ENCODE peak calls at places on chromosomes 16 and 17, in six cellular contexts. H, F, S, B, A and W are unnamed samples.

GRCh38 chr17:73534575-73534940 is 109.7 kb downstream of the SDK2 start:
- DNase-seq in H (no peak), F (no peak), S (no peak), B (no peak), A (no peak), W (no peak)

GRCh38 chr16:89049484-89050118 is 44.1 kb upstream of the ACSF3 start:
- DNase-seq in H (no peak), F (no peak), S (no peak), B (peak; percentile 13), A (no peak), W (peak; percentile 52)

GRCh38 chr16:67653131-67654068 is 6.7 kb downstream of the ACD start:
- DNase-seq in H (no peak), F (no peak), S (no peak), B (peak; percentile 41), A (no peak), W (peak; percentile 79)

GRCh38 chr16:85637808-85638186 is 24.7 kb downstream of the GSE1 start:
- DNase-seq in H (no peak), F (peak; percentile 53), S (no peak), B (peak; percentile 83), A (no peak), W (peak; percentile 94)

GRCh38 chr16:20611975-20612471 is 35.9 kb upstream of the ACSM2B start:
- DNase-seq in H (no peak), F (peak; percentile 64), S (no peak), B (no peak), A (no peak), W (no peak)

GRCh38 chr17:63611354-63611753 is 10.7 kb downstream of the TACO1 start:
- DNase-seq in H (no peak), F (no peak), S (no peak), B (no peak), A (no peak), W (no peak)

GRCh38 chr17:43549496-43549895 is 3.4 kb upstream of the ETV4 start:
- DNase-seq in H (no peak), F (no peak), S (no peak), B (no peak), A (no peak), W (no peak)

GRCh38 chr16:49472598-49472997 is 99.0 kb downstream of the C16orf78 start:
- DNase-seq in H (no peak), F (no peak), S (no peak), B (peak; percentile 22), A (no peak), W (no peak)

GRCh38 chr16:56911771-56912541 is 20.0 kb upstream of the HERPUD1 start:
- DNase-seq in H (peak; percentile 46), F (peak; percentile 33), S (no peak), B (peak; percentile 69), A (no peak), W (no peak)

GRCh38 chr17:58618336-58618735 is 73.5 kb downstream of the TEX14 start:
- DNase-seq in H (no peak), F (no peak), S (no peak), B (no peak), A (no peak), W (no peak)

GRCh38 chr16:61891460-61891859 is 144.8 kb downstream of the CDH8 start:
- DNase-seq in H (no peak), F (no peak), S (no peak), B (no peak), A (no peak), W (no peak)

GRCh38 chr17:38613981-38614779 is 8.4 kb upstream of the SRCIN1 start:
- DNase-seq in H (no peak), F (no peak), S (no peak), B (no peak), A (no peak), W (peak; percentile 52)

GRCh38 chr16:3951861-3952332 is 71.4 kb upstream of the CREBBP start:
- DNase-seq in H (no peak), F (no peak), S (no peak), B (no peak), A (no peak), W (no peak)

GRCh38 chr17:61926831-61927210 is 961 bp downstream of the INTS2 start:
- DNase-seq in H (no peak), F (no peak), S (no peak), B (no peak), A (no peak), W (no peak)

GRCh38 chr17:40021471-40021961 is 6.3 kb downstream of the CSF3 start:
- DNase-seq in H (no peak), F (no peak), S (peak; percentile 84), B (no peak), A (no peak), W (no peak)

GRCh38 chr17:20253323-20253722 is 214.0 kb downstream of the LGALS9B start:
- DNase-seq in H (no peak), F (no peak), S (no peak), B (no peak), A (no peak), W (no peak)

GRCh38 chr17:74877592-74878543 is 5.1 kb upstream of the FDXR start:
- DNase-seq in H (no peak), F (no peak), S (peak; percentile 88), B (no peak), A (no peak), W (no peak)

GRCh38 chr16:1687427-1688316 is 9.6 kb downstream of the JPT2 start:
- DNase-seq in H (no peak), F (no peak), S (no peak), B (no peak), A (no peak), W (peak; percentile 41)

GRCh38 chr16:31877876-31878642 is 4.5 kb downstream of the ZNF267 start:
- DNase-seq in H (no peak), F (no peak), S (no peak), B (no peak), A (no peak), W (no peak)

GRCh38 chr16:11757671-11758545 is 15.3 kb upstream of the TXNDC11 start:
- DNase-seq in H (no peak), F (no peak), S (no peak), B (no peak), A (no peak), W (no peak)
- H3K36me3 ChIP-seq in H (peaks cover 100% of the 10 kb centered on the region), F (peaks cover 46% of the 10 kb centered on the region), S (peaks cover 28% of the 10 kb centered on the region), B (peaks cover 96% of the 10 kb centered on the region), A (peaks cover 40% of the 10 kb centered on the region), W (peaks cover 37% of the 10 kb centered on the region)

DNA sequence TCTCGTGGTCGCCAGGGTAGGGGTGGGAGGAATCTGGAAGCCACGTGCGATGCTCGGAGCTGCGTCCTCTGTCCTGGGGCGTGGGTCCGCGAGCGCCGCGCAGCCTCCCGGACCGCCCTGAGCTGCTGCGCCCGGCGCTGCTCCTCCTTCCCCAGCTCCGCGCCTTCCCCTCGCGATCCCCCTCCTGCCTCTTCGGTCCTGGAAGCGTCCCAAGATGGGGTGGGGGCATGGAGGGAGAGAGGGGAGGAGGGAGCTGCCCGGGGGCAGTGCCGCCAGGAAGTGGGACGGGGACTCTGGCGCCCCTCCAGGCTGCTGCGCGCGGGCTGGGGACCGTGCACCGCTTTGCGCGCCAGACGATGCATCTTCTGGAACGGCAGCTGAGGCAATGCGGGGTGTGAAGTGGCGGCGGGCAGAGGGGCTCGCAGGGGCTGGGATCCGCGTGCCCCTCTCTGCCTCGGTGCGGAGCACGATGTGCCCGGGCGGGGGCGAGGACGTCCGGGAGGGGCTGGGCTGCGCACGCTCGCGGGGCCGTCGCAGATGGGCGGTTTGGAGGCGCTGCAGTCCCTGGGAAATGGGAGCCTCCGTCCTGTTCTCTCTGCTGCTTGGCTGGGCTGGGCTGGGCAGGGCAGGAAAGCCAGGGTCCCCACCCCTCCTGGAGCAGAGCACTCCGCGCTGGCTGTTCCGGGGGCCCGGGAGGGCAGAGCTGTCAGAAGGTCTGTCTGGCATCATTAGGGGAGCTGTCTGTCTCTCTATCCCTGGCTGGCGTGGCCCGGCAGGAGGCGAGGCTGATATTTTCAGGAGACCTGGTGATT is 388.0 kb downstream of the SEC14L1 start:
- DNase-seq in H (no peak), F (no peak), S (no peak), B (no peak), A (peak; percentile 31), W (no peak)
- H3K4me3 ChIP-seq in H (peak overlapping the region; percentile 56), F (no peak overlapping the region), S (no peak overlapping the region), B (peak overlapping the region; percentile 28), A (peak overlapping the region; percentile 15), W (no peak overlapping the region)

GRCh38 chr16:80034469-80034826 is 433.9 kb upstream of the MAF start:
- DNase-seq in H (no peak), F (no peak), S (no peak), B (no peak), A (no peak), W (no peak)

GRCh38 chr16:80039777-80040176 is 439.2 kb upstream of the MAF start:
- DNase-seq in H (no peak), F (no peak), S (no peak), B (no peak), A (no peak), W (no peak)

GRCh38 chr16:80038566-80038965 is 438.0 kb upstream of the MAF start:
- DNase-seq in H (no peak), F (no peak), S (no peak), B (no peak), A (no peak), W (no peak)

GRCh38 chr16:80033783-80034468 is 433.4 kb upstream of the MAF start:
- DNase-seq in H (no peak), F (no peak), S (no peak), B (no peak), A (no peak), W (no peak)

DNA sequence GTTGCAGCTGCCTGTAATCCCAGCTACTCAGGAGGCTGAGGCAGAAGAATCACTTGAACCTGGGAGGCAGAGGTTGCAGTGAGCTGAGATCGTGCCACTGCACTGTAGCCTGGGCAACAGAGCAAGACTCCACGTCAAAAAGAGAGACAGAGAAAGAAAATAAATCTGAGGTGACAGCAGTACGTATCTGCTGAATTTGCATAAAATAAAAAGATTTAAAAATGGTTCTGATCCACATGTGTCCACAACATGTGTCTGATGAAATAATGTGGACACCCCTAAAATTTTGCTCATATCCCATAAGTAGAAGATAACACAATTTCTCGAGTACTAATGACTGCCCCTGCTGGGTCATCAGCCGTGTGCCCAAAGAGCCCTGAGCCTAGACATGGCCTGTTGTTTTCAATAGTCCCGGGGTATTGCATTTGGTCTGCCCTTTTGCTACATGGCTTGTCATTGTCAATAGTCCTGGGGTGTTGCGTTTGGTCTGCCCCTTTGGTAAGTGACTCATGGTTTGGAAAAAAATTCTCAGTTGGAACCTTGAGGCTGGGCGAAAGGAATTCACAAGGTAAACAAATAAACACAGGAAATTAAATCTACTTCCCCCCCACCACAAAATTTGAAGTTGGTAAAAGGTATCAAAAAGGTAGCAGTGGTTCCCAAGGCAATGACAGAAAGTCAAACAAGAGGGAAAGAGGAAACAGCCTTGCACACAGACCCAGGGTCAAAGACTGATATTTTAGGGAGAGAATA is 434.6 kb upstream of the MAF start:
- DNase-seq in H (no peak), F (no peak), S (peak; percentile 40), B (no peak), A (no peak), W (no peak)
- H3K27ac ChIP-seq in H (no peak overlapping the region), F (no peak overlapping the region), S (peak overlapping the region; percentile 90), B (no peak overlapping the region), A (no peak overlapping the region), W (no peak overlapping the region)

GRCh38 chr16:84055801-84056634 is 13.4 kb upstream of the SLC38A8 start:
- DNase-seq in H (no peak), F (no peak), S (no peak), B (no peak), A (no peak), W (peak; percentile 57)
- H3K36me3 ChIP-seq in H (peaks cover 87% of the 10 kb centered on the region), F (peaks cover 10% of the 10 kb centered on the region), S (peaks cover under 1% of the 10 kb centered on the region), B (peaks cover 91% of the 10 kb centered on the region), A (peaks cover 65% of the 10 kb centered on the region), W (peaks cover 70% of the 10 kb centered on the region)